ENCODE peak calls at places on chromosomes 16 and 17, in seven cellular contexts. X is amniotic stem cell; N is glutamatergic neuron; W is stimulated activated CD8-positive, alpha-beta memory T cell treated with anti-CD3 and anti-CD28 coated beads, Interleukin-15, amount 100 ng/mL, for 4 hours; E is psoas muscle; B is astrocyte of the spinal cord; H is GM12892. Z is an unnamed sample.

GRCh38 chr16:12257926-12258561 is 281.5 kb downstream of the SNX29 start:
- DNase-seq in H (no peak), B (no peak), E (no peak), N (peak), W (no peak), X (no peak), Z (no peak)

GRCh38 chr16:85168732-85169256 is 56.5 kb upstream of the CIBAR2 start:
- DNase-seq in E (peak), H (no peak), X (no peak), B (no peak), N (peak), W (no peak), Z (peak)

GRCh38 chr16:25481636-25482035 is 210.1 kb upstream of the HS3ST4 start:
- DNase-seq in E (no peak), H (no peak), B (no peak), N (no peak), W (no peak), X (no peak), Z (no peak)

GRCh38 chr17:41667280-41668008 is 21.2 kb upstream of the EIF1 start:
- DNase-seq in N (no peak), W (no peak), E (peak), H (no peak), B (no peak), X (no peak), Z (no peak)

GRCh38 chr17:17628388-17629008 is 37.0 kb upstream of the PEMT start:
- DNase-seq in W (peak), E (no peak), X (no peak), B (no peak), H (no peak), N (no peak), Z (peak)

GRCh38 chr16:90019543-90020259 is 445 bp upstream of the DBNDD1 start:
- DNase-seq in W (no peak), E (peak), H (no peak), N (peak), B (peak), X (no peak), Z (peak)

GRCh38 chr17:59469786-59470485 is 95.5 kb upstream of the DHX40 start:
- DNase-seq in N (no peak), H (no peak), E (no peak), W (no peak), B (no peak), X (no peak), Z (no peak)

GRCh38 chr16:71645450-71645849 is 19.5 kb downstream of the MARVELD3 start:
- DNase-seq in B (peak), E (no peak), N (no peak), H (no peak), X (no peak), W (no peak), Z (no peak)

GRCh38 chr16:75264999-75265910 is 13.8 kb upstream of the BCAR1 start:
- DNase-seq in B (no peak), N (no peak), H (peak), W (no peak), E (peak), X (no peak), Z (peak)

GRCh38 chr17:43442711-43443110 is 41.1 kb upstream of the DHX8 start:
- DNase-seq in E (no peak), H (no peak), X (peak), B (peak), W (no peak), N (no peak), Z (no peak)

GRCh38 chr17:66904760-66905637 is 59.5 kb upstream of the CACNG4 start:
- DNase-seq in B (peak), H (no peak), X (no peak), N (no peak), W (no peak), E (no peak), Z (no peak)

GRCh38 chr17:36095992-36096391 is 6.0 kb upstream of the CCL3 start:
- DNase-seq in E (no peak), H (no peak), W (no peak), N (no peak), B (no peak), X (no peak), Z (no peak)

GRCh38 chr16:31860508-31860907 is 13.1 kb upstream of the ZNF267 start:
- DNase-seq in H (no peak), E (no peak), B (no peak), W (no peak), N (no peak), X (no peak), Z (no peak)

GRCh38 chr16:50266337-50267091 is at the start of gene ADCY7:
- DNase-seq in H (peak), N (peak), B (peak), W (peak), E (peak), X (peak), Z (peak)

GRCh38 chr16:50368410-50369132 is at the start of gene BRD7:
- DNase-seq in E (peak), W (peak), N (peak), X (no peak), B (peak), H (peak), Z (peak)

GRCh38 chr16:51150894-51151320 is at the start of gene SALL1:
- DNase-seq in N (no peak), W (no peak), H (no peak), X (no peak), B (no peak), E (no peak), Z (no peak)

GRCh38 chr16:55965099-55965498 is 89.9 kb upstream of the CES5A start:
- DNase-seq in E (no peak), W (no peak), B (no peak), N (no peak), X (no peak), H (no peak), Z (no peak)

GRCh38 chr17:82656266-82656665 is 8.0 kb upstream of the WDR45B start:
- DNase-seq in X (no peak), W (no peak), E (peak), H (no peak), N (no peak), B (no peak), Z (no peak)

GRCh38 chr17:28507567-28508195 is 1.5 kb downstream of the FOXN1 start:
- DNase-seq in B (no peak), H (no peak), E (no peak), W (no peak), N (no peak), X (no peak), Z (no peak)

Z was measured in GM12891.